ENCODE peak calls at places on chromosomes 5 and 9, in ten cellular contexts. M is cardiac muscle cell, H is left lung, G is SK-N-SH, S is Caco-2, K is stomach, X is PC-9, I is lung, C is sigmoid colon, E is K562. T is an unnamed sample. For H3K4me1, the result is how much of the 10 kb centered on the place peaks cover.

GRCh38 chr9:34463098-34463900 is 4.7 kb downstream of the DNAI1 start:
- DNase-seq in S (no peak), M (no peak), H (no peak), K (no peak), X (peak), E (no peak), G (peak), C (no peak), I (no peak), T (peak)

GRCh38 chr9:128151343-128152132 is 2.3 kb downstream of the LCN2 start:
- DNase-seq in H (no peak), C (no peak), K (no peak), I (no peak), G (no peak), X (no peak), S (peak), M (no peak), E (peak), T (no peak)

GRCh38 chr5:54834121-54834842 is 151.1 kb downstream of the ESM1 start:
- DNase-seq in K (no peak), S (no peak), H (no peak), E (no peak), M (no peak), X (no peak), G (no peak), C (no peak), I (no peak), T (no peak)

GRCh38 chr5:126234563-126235195 is 188.5 kb upstream of the GRAMD2B start:
- DNase-seq in C (no peak), H (no peak), X (no peak), K (no peak), M (peak), I (no peak), G (peak), E (peak), S (no peak), T (no peak)

GRCh38 chr5:71891406-71891805 is 172.3 kb downstream of the CARTPT start:
- DNase-seq in E (no peak), S (no peak), K (no peak), C (no peak), G (no peak), H (no peak), X (no peak), I (no peak), M (no peak), T (no peak)

GRCh38 chr9:136085815-136086212 is 9.3 kb downstream of the NACC2 start:
- DNase-seq in H (peak), C (peak), S (no peak), M (no peak), I (peak), X (no peak), E (no peak), K (peak), G (peak), T (no peak)

GRCh38 chr9:112334319-112334828 is 955 bp upstream of the PTBP3 start:
- DNase-seq in K (no peak), E (no peak), M (no peak), C (no peak), G (no peak), X (peak), S (no peak), H (peak), I (no peak), T (no peak)

GRCh38 chr5:141182248-141182647 is at the start of gene PCDHB16:
- DNase-seq in I (no peak), E (peak), X (no peak), C (peak), M (peak), H (no peak), K (no peak), G (peak), S (no peak), T (no peak)

GRCh38 chr9:88993871-88994819 is 2.9 kb downstream of the S1PR3 start:
- DNase-seq in X (no peak), M (no peak), H (no peak), S (no peak), I (no peak), C (no peak), K (no peak), E (no peak), G (no peak), T (no peak)
- H3K4me1 ChIP-seq in X (under half), M (under half), H (under half), S (under half), I (under half), C (half or more), K (under half), E (under half), G (half or more), T (under half)

GRCh38 chr9:91426123-91426745 is 2.6 kb upstream of the NFIL3 start:
- DNase-seq in E (peak), C (no peak), G (peak), I (no peak), M (peak), H (no peak), X (peak), S (no peak), K (no peak), T (no peak)
- H3K4me1 ChIP-seq in E (under half), C (under half), G (under half), I (under half), M (under half), H (under half), X (under half), S (under half), K (under half), T (under half)

GRCh38 chr5:138033275-138033808 is 463 bp upstream of the FAM13B start:
- DNase-seq in K (no peak), I (no peak), G (no peak), M (no peak), X (no peak), S (no peak), C (no peak), E (no peak), H (no peak), T (no peak)
- H3K4me1 ChIP-seq in K (under half), I (under half), G (under half), M (under half), X (under half), S (under half), C (under half), E (under half), H (under half), T (under half)

GRCh38 chr9:134329576-134329855 is 3.3 kb downstream of the RXRA start:
- DNase-seq in C (no peak), E (no peak), S (no peak), I (no peak), X (no peak), M (no peak), K (no peak), H (no peak), G (no peak), T (no peak)

GRCh38 chr9:134329886-134330285 is 3.6 kb downstream of the RXRA start:
- DNase-seq in C (no peak), I (no peak), S (no peak), M (no peak), X (no peak), G (no peak), H (no peak), K (peak), E (no peak), T (no peak)

GRCh38 chr9:134328841-134329575 is 2.8 kb downstream of the RXRA start:
- DNase-seq in M (peak), K (peak), G (no peak), I (no peak), S (no peak), E (no peak), H (peak), X (peak), C (peak), T (no peak)

GRCh38 chr9:134331186-134332025 is 5.2 kb downstream of the RXRA start:
- DNase-seq in S (no peak), M (no peak), I (no peak), K (no peak), X (no peak), H (no peak), G (no peak), C (no peak), E (no peak), T (no peak)

DNA sequence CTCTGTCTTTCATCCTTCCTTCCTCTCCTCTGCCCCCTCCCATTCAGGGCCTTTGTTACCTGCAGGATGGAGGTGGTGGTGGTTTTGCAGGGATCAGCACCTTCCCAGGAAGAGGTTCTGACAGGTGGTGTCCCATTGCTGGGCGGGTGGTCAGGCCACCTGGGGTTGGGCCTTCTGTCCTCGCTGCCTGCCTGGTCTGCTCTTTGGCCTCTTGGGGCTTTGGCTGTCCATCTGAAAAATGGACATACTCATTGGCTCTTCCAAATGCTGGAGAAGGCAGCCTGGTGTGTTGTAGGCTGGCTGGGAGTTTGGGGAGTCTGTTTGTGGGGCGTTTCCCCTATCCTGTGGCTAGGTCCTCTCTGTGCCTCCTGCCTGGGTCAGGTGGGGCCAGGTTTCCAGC is 4.3 kb downstream of the RXRA start:
- DNase-seq in H (no peak), X (no peak), M (no peak), C (no peak), S (no peak), E (no peak), I (no peak), K (no peak), G (no peak), T (no peak)
- H3K4me1 ChIP-seq in H (under half), X (under half), M (under half), C (half or more), S (half or more), E (half or more), I (under half), K (half or more), G (half or more), T (under half)